ENCODE peak calls at places on chromosome 18, in seven cellular contexts. Y, H, G, C, V, J and M are unnamed samples.
A peak's percentile ranks its signal among the peaks of the same experiment; 100 is the strongest.

GRCh38 chr18:79062806-79063205 is 6.4 kb upstream of the ATP9B start:
- DNase-seq in C (no peak), V (peak; percentile 21), J (no peak), H (no peak), Y (no peak), G (no peak), M (no peak)

GRCh38 chr18:24342347-24342746 is 55.3 kb downstream of the OSBPL1A start:
- DNase-seq in C (peak; percentile 70), J (no peak), V (no peak), Y (no peak), H (no peak), G (peak; percentile 60), M (no peak)

GRCh38 chr18:22391571-22392359 is 25.9 kb downstream of the CTAGE1 start:
- DNase-seq in C (peak; percentile 89), G (peak; percentile 91), H (no peak), V (no peak), Y (peak; percentile 91), J (no peak), M (no peak)

GRCh38 chr18:35582899-35583558 is 1.5 kb downstream of the GALNT1 start:
- DNase-seq in C (peak; percentile 24), G (peak; percentile 72), Y (no peak), J (no peak), H (no peak), V (peak; percentile 55), M (no peak)

GRCh38 chr18:24026457-24026856 is 11.9 kb downstream of the TTC39C start:
- DNase-seq in C (no peak), G (no peak), H (no peak), V (no peak), Y (no peak), J (no peak), M (no peak)

GRCh38 chr18:67961701-67962440 is 445.4 kb upstream of the DSEL start:
- DNase-seq in J (no peak), Y (no peak), H (no peak), C (no peak), V (no peak), G (no peak), M (no peak)

GRCh38 chr18:41645600-41646360 is 309.3 kb upstream of the PIK3C3 start:
- DNase-seq in J (no peak), G (no peak), H (no peak), C (no peak), Y (no peak), V (no peak), M (no peak)

GRCh38 chr18:75220786-75221355 is 10.3 kb downstream of the TSHZ1 start:
- DNase-seq in J (no peak), V (no peak), Y (no peak), C (no peak), H (no peak), G (no peak), M (no peak)

GRCh38 chr18:55301836-55302235 is 286.2 kb downstream of the TCF4 start:
- DNase-seq in H (no peak), C (no peak), V (no peak), Y (no peak), G (peak; percentile 38), J (no peak), M (no peak)

GRCh38 chr18:47716632-47717185 is 213.8 kb downstream of the SMAD2 start:
- DNase-seq in G (no peak), Y (no peak), H (no peak), J (no peak), C (no peak), V (no peak), M (no peak)

GRCh38 chr18:12656671-12657047 is 1.2 kb downstream of the SPIRE1 start:
- DNase-seq in Y (no peak), V (no peak), C (peak; percentile 45), G (peak; percentile 34), J (no peak), H (no peak), M (no peak)

GRCh38 chr18:56146565-56146964 is 491.8 kb downstream of the TXNL1 start:
- DNase-seq in H (no peak), G (no peak), J (no peak), C (no peak), Y (peak; percentile 51), V (no peak), M (no peak)

GRCh38 chr18:51339866-51340265 is 142.4 kb upstream of the MEX3C start:
- DNase-seq in J (no peak), Y (no peak), V (no peak), H (no peak), G (peak; percentile 74), C (peak; percentile 56), M (no peak)

GRCh38 chr18:62688743-62689317 is 26.5 kb upstream of the PHLPP1 start:
- DNase-seq in V (no peak), J (no peak), C (no peak), G (no peak), H (no peak), Y (no peak), M (no peak)

GRCh38 chr18:61589724-61590065 is 256.5 kb downstream of the CDH20 start:
- DNase-seq in C (peak; percentile 90), Y (peak; percentile 78), J (peak; percentile 9), V (no peak), G (peak; percentile 79), H (no peak), M (no peak)

GRCh38 chr18:42861259-42861658 is 254.2 kb downstream of the RIT2 start:
- DNase-seq in G (no peak), C (no peak), Y (no peak), V (no peak), J (no peak), H (no peak), M (no peak)

GRCh38 chr18:160831-161570 is 2.6 kb downstream of the USP14 start:
- DNase-seq in Y (no peak), V (no peak), G (no peak), C (no peak), J (no peak), H (no peak), M (no peak)

GRCh38 chr18:57352271-57352701 is at the start of gene ST8SIA3:
- DNase-seq in H (peak; percentile 20), J (no peak), G (no peak), C (no peak), Y (no peak), V (no peak), M (no peak)

GRCh38 chr18:22913861-22914260 is 19.3 kb upstream of the RBBP8 start:
- DNase-seq in J (no peak), V (no peak), Y (no peak), G (no peak), H (peak; percentile 34), C (no peak), M (no peak)

DNA sequence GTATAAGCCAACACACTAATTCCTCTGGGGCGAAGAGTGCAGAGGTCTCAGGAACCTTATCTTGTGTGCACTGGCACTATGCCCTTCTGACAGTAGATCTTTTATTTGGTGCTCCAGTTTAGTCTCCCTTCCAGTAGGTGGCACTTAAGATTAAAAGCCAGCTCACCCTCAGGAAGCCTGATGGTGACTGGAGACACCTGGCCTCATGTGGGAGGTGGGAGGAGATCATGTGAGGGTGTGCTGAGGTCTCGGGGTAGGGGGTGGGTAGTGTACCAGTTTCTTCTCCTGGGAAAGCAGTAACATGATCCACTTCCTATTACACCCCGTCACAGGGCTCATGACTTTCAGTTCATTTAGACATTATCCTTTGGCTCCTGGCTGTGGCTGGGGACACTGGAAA is 654.9 kb downstream of the ADCYAP1 start:
- DNase-seq in C (peak; percentile 5), V (peak; percentile 3), Y (no peak), J (no peak), H (no peak), G (no peak), M (no peak)
- TF ChIP-seq CTCF in C (no peak), V (no peak), Y (no peak), J (no peak), H (no peak), G (no peak), M (no peak)

GRCh38 chr18:53909668-53910067 is 314.8 kb downstream of the MBD2 start:
- DNase-seq in G (peak; percentile 70), H (peak; percentile 36), Y (no peak), J (no peak), V (peak; percentile 7), C (peak; percentile 34), M (no peak)
- TF ChIP-seq CTCF in G (peak; percentile 68), H (peak; percentile 35), Y (peak; percentile 56), J (peak; percentile 43), V (peak; percentile 19), C (peak; percentile 53), M (no peak)

GRCh38 chr18:64017870-64018269 is 48.0 kb downstream of the SERPINB8 start:
- DNase-seq in C (peak; percentile 48), V (peak; percentile 23), Y (peak; percentile 17), J (no peak), H (no peak), G (peak; percentile 61), M (no peak)
- TF ChIP-seq CTCF in C (peak; percentile 57), V (peak; percentile 43), Y (peak; percentile 81), J (peak; percentile 36), H (peak; percentile 31), G (peak; percentile 55), M (peak; percentile 62)

DNA sequence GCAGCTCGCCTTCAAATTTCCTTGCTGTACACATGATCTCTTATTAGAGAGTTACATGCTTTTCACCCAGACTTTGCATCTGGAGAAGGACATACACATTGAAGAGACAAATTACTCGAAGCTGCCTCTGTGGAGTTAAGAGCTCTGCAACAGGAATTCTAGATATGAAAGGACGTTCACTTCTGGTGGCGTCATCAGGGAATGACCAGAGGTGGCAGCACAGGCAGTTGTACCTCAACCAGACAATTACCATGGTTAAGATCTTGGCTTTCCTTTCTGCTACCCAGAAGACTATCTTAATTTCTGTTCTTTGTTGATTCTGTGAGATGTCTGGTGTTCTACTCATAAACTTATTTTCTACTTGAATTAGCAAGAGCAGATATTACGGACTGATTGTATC is 39.1 kb upstream of the MC4R start:
- DNase-seq in H (peak; percentile 29), V (no peak), G (peak; percentile 7), Y (no peak), J (no peak), C (peak; percentile 0), M (no peak)
- TF ChIP-seq CTCF in H (peak; percentile 9), V (peak; percentile 14), G (peak; percentile 35), Y (peak; percentile 44), J (no peak), C (peak; percentile 13), M (peak; percentile 22)